ENCODE peak calls at places on chromosomes 2 and 18, in nine cellular contexts. D is WERI-Rb-1, C is heart left ventricle, Y is mesenchymal stem cell, Z is tibial nerve, J is OCI-LY7, U is ovary, H is K562, B is aorta. W is an unnamed sample. For H3K36me3, the result is how much of the 10 kb centered on the place peaks cover.

GRCh38 chr2:184646177-184646576 is 47.8 kb downstream of the ZNF804A start:
- DNase-seq in D (no peak), C (no peak), Y (peak), Z (no peak), J (peak), U (no peak), H (no peak), B (no peak), W (no peak)

GRCh38 chr18:46424898-46425297 is 232.1 kb downstream of the LOXHD1 start:
- DNase-seq in D (no peak), C (peak), Y (no peak), Z (no peak), J (no peak), U (no peak), H (no peak), B (no peak), W (no peak)

GRCh38 chr2:53896864-53897263 is 37.1 kb upstream of the GPR75 start:
- DNase-seq in D (no peak), C (no peak), Y (peak), Z (no peak), J (no peak), U (no peak), H (no peak), B (no peak), W (no peak)

GRCh38 chr2:1738646-1739302 is 5.5 kb downstream of the PXDN start:
- DNase-seq in D (no peak), C (no peak), Y (no peak), Z (no peak), J (no peak), U (no peak), H (no peak), B (no peak), W (peak)

GRCh38 chr2:234457421-234457820 is 39.5 kb downstream of the ARL4C start:
- DNase-seq in D (no peak), C (no peak), Y (peak), Z (no peak), J (no peak), U (no peak), H (no peak), B (no peak), W (no peak)

GRCh38 chr18:55878224-55878623 is 290.2 kb upstream of the TCF4 start:
- DNase-seq in D (no peak), C (no peak), Y (no peak), Z (no peak), J (no peak), U (no peak), H (no peak), B (no peak), W (no peak)

GRCh38 chr18:76336241-76336640 is 158.8 kb downstream of the ZNF516 start:
- DNase-seq in D (no peak), C (no peak), Y (no peak), Z (no peak), J (no peak), U (no peak), H (no peak), B (no peak), W (no peak)

GRCh38 chr2:43133708-43134570 is 92.5 kb downstream of the ZFP36L2 start:
- DNase-seq in D (no peak), C (no peak), Y (no peak), Z (no peak), J (peak), U (no peak), H (no peak), B (peak), W (no peak)

GRCh38 chr18:44699571-44700261 is 19.0 kb downstream of the SETBP1 start:
- DNase-seq in D (no peak), C (no peak), Y (no peak), Z (no peak), J (no peak), U (no peak), H (no peak), B (no peak), W (no peak)

GRCh38 chr2:66433945-66434678 is 813 bp upstream of the MEIS1 start:
- DNase-seq in D (peak), C (peak), Y (peak), Z (no peak), J (peak), U (peak), H (peak), B (peak), W (no peak)

GRCh38 chr18:48787523-48788151 is 163.1 kb downstream of the SMAD7 start:
- DNase-seq in D (no peak), C (peak), Y (peak), Z (no peak), J (no peak), U (no peak), H (no peak), B (peak), W (no peak)

GRCh38 chr2:54499666-54500065 is 43.5 kb downstream of the SPTBN1 start:
- DNase-seq in D (no peak), C (peak), Y (no peak), Z (peak), J (no peak), U (peak), H (no peak), B (no peak), W (no peak)

GRCh38 chr2:48328972-48329723 is 200.8 kb upstream of the STON1 start:
- DNase-seq in D (no peak), C (no peak), Y (no peak), Z (no peak), J (no peak), U (no peak), H (no peak), B (no peak), W (no peak)

GRCh38 chr2:69831354-69831905 is 2.0 kb downstream of the GMCL1 start:
- DNase-seq in D (no peak), C (no peak), Y (no peak), Z (no peak), J (no peak), U (no peak), H (no peak), B (no peak), W (no peak)

GRCh38 chr2:20611844-20612356 is 39.0 kb downstream of the HS1BP3 start:
- DNase-seq in D (no peak), C (no peak), Y (no peak), Z (no peak), J (no peak), U (no peak), H (no peak), B (no peak), W (no peak)

GRCh38 chr2:241989074-241989473 is 119.5 kb downstream of the RTP5 start:
- DNase-seq in D (no peak), C (no peak), Y (no peak), Z (no peak), J (peak), U (no peak), H (no peak), B (no peak), W (no peak)

GRCh38 chr2:224973112-224974016 is 68.9 kb downstream of the DOCK10 start:
- DNase-seq in D (no peak), C (no peak), Y (no peak), Z (no peak), J (no peak), U (no peak), H (no peak), B (peak), W (no peak)

GRCh38 chr2:101655941-101656422 is 41.5 kb upstream of the MAP4K4 start:
- DNase-seq in D (no peak), C (no peak), Y (peak), Z (no peak), J (no peak), U (no peak), H (no peak), B (peak), W (no peak)

GRCh38 chr2:64779117-64779690 is 125.5 kb upstream of the SERTAD2 start:
- DNase-seq in D (no peak), C (no peak), Y (peak), Z (no peak), J (no peak), U (no peak), H (no peak), B (no peak), W (no peak)

GRCh38 chr18:48022531-48023330 is 92.3 kb upstream of the SMAD2 start:
- DNase-seq in D (peak), C (no peak), Y (peak), Z (no peak), J (peak), U (no peak), H (peak), B (no peak), W (no peak)

GRCh38 chr2:26653207-26654060 is 12.3 kb upstream of the CIB4 start:
- DNase-seq in D (peak), C (no peak), Y (no peak), Z (no peak), J (no peak), U (no peak), H (no peak), B (no peak), W (no peak)

GRCh38 chr2:234996467-234997270 is 44.9 kb downstream of the SH3BP4 start:
- DNase-seq in D (no peak), C (no peak), Y (peak), Z (no peak), J (no peak), U (no peak), H (no peak), B (no peak), W (no peak)

GRCh38 chr2:26615336-26616031 is 25.7 kb downstream of the CIB4 start:
- DNase-seq in D (no peak), C (no peak), Y (no peak), Z (no peak), J (no peak), U (no peak), H (peak), B (no peak), W (no peak)

GRCh38 chr18:60172030-60172429 is 200.5 kb downstream of the MC4R start:
- DNase-seq in D (no peak), C (no peak), Y (no peak), Z (no peak), J (no peak), U (no peak), H (no peak), B (no peak), W (no peak)

GRCh38 chr2:184780944-184781343 is 182.6 kb downstream of the ZNF804A start:
- DNase-seq in D (no peak), C (no peak), Y (no peak), Z (no peak), J (no peak), U (no peak), H (no peak), B (no peak), W (no peak)

GRCh38 chr2:190415794-190416729 is 7.9 kb downstream of the MFSD6 start:
- DNase-seq in D (no peak), C (no peak), Y (no peak), Z (no peak), J (no peak), U (no peak), H (no peak), B (no peak), W (no peak)

GRCh38 chr2:16588565-16588964 is 77.1 kb downstream of the CYRIA start:
- DNase-seq in D (no peak), C (no peak), Y (no peak), Z (no peak), J (no peak), U (no peak), H (no peak), B (no peak), W (no peak)

GRCh38 chr18:79182047-79182713 is 113.0 kb downstream of the ATP9B start:
- DNase-seq in D (no peak), C (no peak), Y (no peak), Z (no peak), J (peak), U (no peak), H (no peak), B (no peak), W (no peak)

GRCh38 chr2:228599297-228599696 is 417.8 kb upstream of the SPHKAP start:
- DNase-seq in D (no peak), C (no peak), Y (no peak), Z (no peak), J (peak), U (no peak), H (no peak), B (no peak), W (no peak)

GRCh38 chr2:27085670-27086089 is 892 bp upstream of the KHK start:
- DNase-seq in D (peak), C (peak), Y (peak), Z (peak), J (no peak), U (peak), H (peak), B (peak), W (peak)

GRCh38 chr18:76963951-76964350 is 141.6 kb downstream of the ZNF236 start:
- DNase-seq in D (no peak), C (no peak), Y (no peak), Z (no peak), J (no peak), U (no peak), H (no peak), B (no peak), W (no peak)

GRCh38 chr2:121324601-121325000 is 39.6 kb upstream of the TFCP2L1 start:
- DNase-seq in D (no peak), C (no peak), Y (no peak), Z (no peak), J (no peak), U (no peak), H (no peak), B (no peak), W (peak)

GRCh38 chr2:75603477-75603876 is 42.7 kb upstream of the EVA1A start:
- DNase-seq in D (no peak), C (no peak), Y (no peak), Z (no peak), J (no peak), U (no peak), H (no peak), B (no peak), W (no peak)

GRCh38 chr2:75602724-75603342 is 42.1 kb upstream of the EVA1A start:
- DNase-seq in D (no peak), C (no peak), Y (peak), Z (no peak), J (no peak), U (no peak), H (no peak), B (no peak), W (no peak)

GRCh38 chr2:75597949-75598348 is 37.2 kb upstream of the EVA1A start:
- DNase-seq in D (no peak), C (no peak), Y (no peak), Z (no peak), J (no peak), U (no peak), H (peak), B (no peak), W (no peak)

GRCh38 chr2:75598572-75599155 is 37.9 kb upstream of the EVA1A start:
- DNase-seq in D (no peak), C (no peak), Y (no peak), Z (no peak), J (no peak), U (no peak), H (no peak), B (no peak), W (no peak)

DNA sequence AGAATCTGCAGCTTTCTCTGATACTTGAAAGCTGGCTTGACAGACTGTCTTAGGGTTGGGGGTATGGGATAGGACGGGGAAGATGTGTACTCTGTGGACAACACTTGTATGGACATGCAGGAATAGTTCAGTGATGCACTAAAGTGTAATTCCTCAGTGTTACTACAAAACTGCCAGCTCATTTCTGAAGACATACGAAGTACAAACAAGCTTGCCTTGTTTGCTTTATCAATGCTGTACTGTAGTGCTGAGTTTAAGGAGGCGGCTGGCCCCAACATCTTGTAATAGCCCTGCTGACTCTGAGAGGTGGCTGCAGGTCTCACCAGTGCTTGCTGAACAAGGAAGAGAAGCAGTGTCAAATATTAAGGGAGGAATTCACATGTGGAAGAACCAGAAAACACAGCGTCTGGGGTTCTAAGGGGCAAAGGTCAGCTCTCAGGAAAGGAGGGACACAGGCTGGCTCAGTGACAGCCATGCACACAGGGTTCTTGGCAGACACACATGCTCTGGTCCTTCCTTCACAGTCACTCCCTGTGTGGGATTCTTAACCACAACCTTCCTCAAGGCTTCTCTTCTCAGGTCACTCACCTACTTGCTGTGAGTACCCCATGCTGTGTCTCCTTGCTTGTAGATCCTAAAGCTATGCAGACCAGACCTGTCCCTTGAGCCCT is 39.8 kb upstream of the EVA1A start:
- DNase-seq in D (no peak), C (no peak), Y (peak), Z (no peak), J (no peak), U (no peak), H (no peak), B (no peak), W (no peak)
- H3K27ac ChIP-seq in D (no peak), C (no peak), Y (no peak), Z (no peak), J (no peak), U (no peak), H (no peak), B (no peak), W (no peak)

GRCh38 chr2:47016172-47016913 is 100.7 kb upstream of the MCFD2 start:
- DNase-seq in D (peak), C (no peak), Y (peak), Z (no peak), J (no peak), U (no peak), H (peak), B (peak), W (no peak)
- H3K36me3 ChIP-seq in D (under half), C (under half), Y (half or more), Z (half or more), J (half or more), U (under half), H (under half), B (under half), W (under half)

DNA sequence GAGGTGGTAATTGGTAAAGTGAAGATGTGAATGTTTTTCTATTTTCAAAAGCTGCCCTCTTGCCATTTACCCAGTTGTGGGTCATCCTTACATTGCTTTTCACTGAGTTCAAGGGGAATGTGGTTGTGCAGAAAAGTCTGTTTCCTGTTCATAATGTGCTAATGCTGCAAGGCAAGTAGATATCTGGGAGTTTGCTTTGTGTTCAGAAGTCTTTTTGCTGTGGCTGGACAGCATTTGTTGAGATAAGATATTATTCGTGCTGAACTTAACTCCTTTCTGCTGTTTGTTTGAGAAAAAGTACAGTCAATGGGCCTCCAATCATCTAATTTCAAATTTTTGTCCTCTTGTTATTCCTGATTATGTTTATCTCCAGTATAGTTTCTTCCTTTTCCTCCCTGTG is 263.2 kb downstream of the LTBP1 start:
- DNase-seq in D (no peak), C (no peak), Y (peak), Z (no peak), J (no peak), U (no peak), H (peak), B (no peak), W (no peak)
- H3K27ac ChIP-seq in D (no peak), C (no peak), Y (peak), Z (no peak), J (no peak), U (no peak), H (peak), B (peak), W (peak)

GRCh38 chr18:32735781-32736180 is 37.0 kb downstream of the KLHL14 start:
- DNase-seq in D (no peak), C (no peak), Y (peak), Z (no peak), J (no peak), U (no peak), H (no peak), B (no peak), W (no peak)

GRCh38 chr18:32732165-32732564 is 40.7 kb downstream of the KLHL14 start:
- DNase-seq in D (no peak), C (no peak), Y (no peak), Z (no peak), J (no peak), U (no peak), H (no peak), B (no peak), W (no peak)

GRCh38 chr18:32730068-32730467 is 42.8 kb downstream of the KLHL14 start:
- DNase-seq in D (no peak), C (no peak), Y (no peak), Z (no peak), J (no peak), U (no peak), H (no peak), B (no peak), W (no peak)

GRCh38 chr18:32734442-32734841 is 38.4 kb downstream of the KLHL14 start:
- DNase-seq in D (no peak), C (no peak), Y (no peak), Z (no peak), J (no peak), U (no peak), H (no peak), B (no peak), W (no peak)

DNA sequence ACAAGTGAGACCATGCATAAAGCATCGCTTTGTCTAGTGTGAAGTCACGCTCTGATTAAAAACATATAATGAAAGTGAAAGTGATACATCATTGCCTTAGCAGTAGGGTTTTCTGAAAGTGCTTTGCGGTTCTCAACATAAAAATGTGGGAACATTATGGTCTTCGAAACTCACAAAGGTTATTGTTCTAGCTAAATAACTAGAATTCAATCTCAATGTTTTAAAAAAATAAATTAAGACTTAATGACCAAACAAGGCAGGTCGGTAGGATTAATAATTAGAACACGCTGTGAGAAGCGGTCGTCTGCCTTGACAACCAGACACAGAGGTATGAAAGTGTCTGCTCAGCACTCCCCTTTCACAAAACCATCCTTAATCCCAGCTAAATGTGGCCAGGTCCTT is 42.2 kb downstream of the KLHL14 start:
- DNase-seq in D (no peak), C (no peak), Y (peak), Z (no peak), J (peak), U (no peak), H (no peak), B (no peak), W (no peak)
- H3K36me3 ChIP-seq in D (under half), C (under half), Y (under half), Z (under half), J (under half), U (under half), H (under half), B (under half), W (under half)

GRCh38 chr2:133502678-133503077 is 65.6 kb downstream of the NCKAP5 start:
- DNase-seq in D (no peak), C (no peak), Y (no peak), Z (no peak), J (no peak), U (no peak), H (no peak), B (no peak), W (no peak)
- H3K27ac ChIP-seq in D (no peak), C (no peak), Y (no peak), Z (no peak), J (no peak), U (no peak), H (no peak), B (no peak), W (no peak)

GRCh38 chr2:127485694-127486071 is 40.6 kb downstream of the IWS1 start:
- DNase-seq in D (no peak), C (no peak), Y (no peak), Z (no peak), J (no peak), U (no peak), H (no peak), B (no peak), W (no peak)

GRCh38 chr2:127485051-127485693 is 41.1 kb downstream of the IWS1 start:
- DNase-seq in D (no peak), C (no peak), Y (no peak), Z (no peak), J (no peak), U (no peak), H (no peak), B (no peak), W (no peak)

GRCh38 chr2:127479219-127479825 is 47.0 kb downstream of the IWS1 start:
- DNase-seq in D (no peak), C (no peak), Y (peak), Z (no peak), J (peak), U (no peak), H (peak), B (no peak), W (no peak)

GRCh38 chr2:127479866-127480743 is 46.2 kb downstream of the IWS1 start:
- DNase-seq in D (no peak), C (no peak), Y (no peak), Z (no peak), J (no peak), U (no peak), H (no peak), B (no peak), W (no peak)

DNA sequence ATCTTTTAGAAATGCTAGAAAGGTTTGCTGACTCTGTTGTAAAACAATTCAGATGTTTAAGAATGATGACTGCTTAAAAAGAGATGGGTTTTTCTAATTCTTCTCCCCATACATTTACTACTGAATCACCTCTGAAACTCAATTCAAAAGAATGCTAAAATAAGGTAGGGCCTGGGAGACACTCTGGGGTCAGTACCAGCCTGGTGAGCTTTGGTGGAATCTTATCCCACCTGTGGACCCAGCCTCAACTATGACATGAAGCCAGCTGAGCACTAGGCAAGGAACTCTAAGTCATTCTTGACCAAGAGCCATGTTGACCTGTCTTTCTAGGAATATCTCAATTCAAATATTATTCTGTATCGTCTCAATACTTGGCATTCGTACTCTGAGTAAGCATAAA is 44.3 kb downstream of the IWS1 start:
- DNase-seq in D (no peak), C (no peak), Y (no peak), Z (no peak), J (no peak), U (no peak), H (no peak), B (no peak), W (no peak)
- H3K36me3 ChIP-seq in D (half or more), C (under half), Y (under half), Z (half or more), J (half or more), U (under half), H (half or more), B (under half), W (half or more)